ENCODE peak calls at places on chromosomes 7 and 10, in five cellular contexts. E is K562, X is fibroblast of lung, T is PC-9, C is GM12878. Q is an unnamed sample.

GRCh38 chr10:24722676-24723385 is 856 bp downstream of the ARHGAP21 start:
- DNase-seq in X (peak), T (no peak), E (peak), C (no peak), Q (peak)

GRCh38 chr7:158407581-158408331 is 179.9 kb downstream of the PTPRN2 start:
- DNase-seq in X (peak), C (no peak), E (peak), T (no peak), Q (peak)

GRCh38 chr10:125122566-125122965 is 37.8 kb downstream of the CTBP2 start:
- DNase-seq in X (no peak), T (no peak), C (no peak), E (no peak), Q (no peak)

GRCh38 chr7:37311282-37311868 is 137.3 kb downstream of the ELMO1 start:
- DNase-seq in C (no peak), E (no peak), T (no peak), X (peak), Q (no peak)

GRCh38 chr10:4370376-4370775 is 455.6 kb upstream of the AKR1E2 start:
- DNase-seq in E (no peak), X (peak), C (no peak), T (no peak), Q (no peak)

GRCh38 chr7:136874393-136875032 is 6.1 kb downstream of the CHRM2 start:
- DNase-seq in T (no peak), C (no peak), E (peak), X (peak), Q (peak)

GRCh38 chr10:86759073-86759672 is 2.8 kb downstream of the BMPR1A start:
- DNase-seq in X (no peak), T (no peak), E (no peak), C (no peak), Q (no peak)

GRCh38 chr10:99667108-99667751 is 7.9 kb downstream of the ENTPD7 start:
- DNase-seq in T (peak), X (peak), C (no peak), E (peak), Q (no peak)

DNA sequence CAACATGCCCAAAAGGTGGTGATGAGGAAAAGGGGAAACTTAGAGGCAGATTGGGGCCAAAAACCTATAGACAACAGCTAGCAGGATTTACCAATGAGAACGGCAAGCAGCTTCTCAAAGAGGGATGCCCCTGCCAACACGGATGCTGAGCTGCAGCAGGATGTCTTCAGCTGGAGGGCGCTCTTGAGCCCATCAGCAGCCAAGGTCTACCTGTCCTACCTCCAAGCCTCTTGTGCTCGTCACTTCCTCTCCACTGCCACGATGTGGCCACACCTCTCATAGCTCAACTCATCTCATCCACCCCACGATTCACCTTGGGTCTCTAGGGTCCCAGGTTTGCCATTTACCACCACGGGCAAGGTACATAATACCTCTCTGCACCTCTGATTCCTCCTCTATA is 36.5 kb downstream of the DLG5 start:
- DNase-seq in C (no peak), T (no peak), E (peak), X (no peak), Q (no peak)
- TF ChIP-seq CTCF in C (no peak), T (no peak), E (peak), X (no peak), Q (peak)

GRCh38 chr7:27158436-27159277 is 2.2 kb upstream of the HOXA7 start:
- DNase-seq in C (no peak), T (no peak), X (no peak), E (no peak), Q (no peak)

GRCh38 chr7:27160546-27161213 is 4.2 kb upstream of the HOXA7 start:
- DNase-seq in E (peak), T (peak), X (peak), C (peak), Q (peak)

GRCh38 chr7:27161214-27161720 is 4.1 kb downstream of the HOXA9 start:
- DNase-seq in E (peak), T (no peak), C (no peak), X (no peak), Q (no peak)

GRCh38 chr7:27159278-27160146 is 3.0 kb upstream of the HOXA7 start:
- DNase-seq in E (no peak), C (no peak), T (no peak), X (no peak), Q (no peak)

DNA sequence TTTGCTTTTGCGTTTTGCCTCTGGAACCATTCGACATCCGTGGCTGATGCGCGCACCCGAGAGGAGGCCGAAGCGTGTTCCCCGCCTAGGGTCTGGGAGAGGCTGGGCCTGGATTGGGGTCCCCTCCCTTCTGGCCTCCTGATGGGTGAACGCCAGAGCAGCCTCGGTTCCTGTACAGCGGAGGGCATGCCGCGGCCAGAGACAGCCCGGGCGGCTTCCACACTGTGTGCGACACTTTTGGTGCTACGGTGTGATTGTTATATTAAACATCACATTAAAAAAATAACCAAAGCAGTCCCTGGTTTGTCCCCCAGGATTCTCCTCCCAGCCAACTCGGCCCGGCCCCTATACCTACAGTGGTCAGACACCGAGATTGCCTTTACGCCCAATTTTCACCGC is 3.7 kb upstream of the HOXA7 start:
- DNase-seq in C (no peak), T (no peak), X (no peak), E (no peak), Q (no peak)
- TF ChIP-seq EZH2 in C (no peak), T (no peak), X (no peak), E (no peak), Q (no peak)

GRCh38 chr7:101352920-101353308 is 9.8 kb upstream of the COL26A1 start:
- DNase-seq in X (no peak), T (no peak), C (no peak), E (no peak), Q (no peak)
- TF ChIP-seq CTCF in X (no peak), T (no peak), C (no peak), E (no peak), Q (no peak)

GRCh38 chr10:103493911-103494877 is 689 bp downstream of the NEURL1 start:
- DNase-seq in X (no peak), T (no peak), C (no peak), E (no peak), Q (peak)
- TF ChIP-seq EZH2 in X (peak), T (no peak), C (no peak), E (no peak), Q (peak)

GRCh38 chr10:72320676-72321247 is 34.0 kb downstream of the DNAJB12 start:
- DNase-seq in T (peak), X (peak), C (peak), E (peak), Q (peak)

GRCh38 chr10:72318383-72319262 is 36.1 kb downstream of the DNAJB12 start:
- DNase-seq in C (no peak), E (no peak), X (no peak), T (peak), Q (no peak)

GRCh38 chr10:72322030-72322279 is 32.8 kb downstream of the DNAJB12 start:
- DNase-seq in C (no peak), E (no peak), X (no peak), T (no peak), Q (no peak)

GRCh38 chr10:72321248-72322029 is 33.3 kb downstream of the DNAJB12 start:
- DNase-seq in T (no peak), C (no peak), E (peak), X (no peak), Q (no peak)

GRCh38 chr10:72319416-72320254 is 35.1 kb downstream of the DNAJB12 start:
- DNase-seq in C (no peak), X (peak), E (peak), T (peak), Q (peak)
- TF ChIP-seq CTCF in C (no peak), X (no peak), E (no peak), T (no peak), Q (no peak)

GRCh38 chr7:953547-954327 is 743 bp downstream of the ADAP1 start:
- DNase-seq in X (peak), C (no peak), T (peak), E (no peak), Q (peak)
- TF ChIP-seq EZH2 in X (no peak), C (no peak), T (no peak), E (no peak), Q (peak)

GRCh38 chr10:89463846-89464537 is 49.6 kb downstream of the IFIT5 start:
- DNase-seq in E (no peak), C (no peak), T (no peak), X (no peak), Q (no peak)

GRCh38 chr10:89465196-89465595 is 50.8 kb downstream of the IFIT5 start:
- DNase-seq in C (no peak), X (no peak), E (no peak), T (no peak), Q (no peak)

GRCh38 chr10:89469517-89469916 is 55.1 kb downstream of the IFIT5 start:
- DNase-seq in E (no peak), X (no peak), T (no peak), C (no peak), Q (no peak)

GRCh38 chr10:89468625-89469024 is 54.3 kb downstream of the IFIT5 start:
- DNase-seq in X (no peak), C (no peak), T (no peak), E (no peak), Q (no peak)

GRCh38 chr10:89466599-89467035 is 52.2 kb downstream of the IFIT5 start:
- DNase-seq in X (peak), T (peak), C (no peak), E (no peak), Q (peak)
- TF ChIP-seq CTCF in X (peak), T (peak), C (peak), E (peak), Q (peak)

GRCh38 chr7:132110692-132111091 is 465.6 kb downstream of the PLXNA4 start:
- DNase-seq in T (no peak), E (no peak), X (no peak), C (no peak), Q (no peak)
- TF ChIP-seq EZH2 in T (no peak), E (no peak), X (no peak), C (no peak), Q (no peak)

GRCh38 chr10:54130394-54130793 is 670.6 kb downstream of the PCDH15 start:
- DNase-seq in X (no peak), C (no peak), E (no peak), T (no peak), Q (no peak)

GRCh38 chr10:54137396-54137795 is 663.6 kb downstream of the PCDH15 start:
- DNase-seq in T (no peak), X (no peak), C (no peak), E (no peak), Q (no peak)

GRCh38 chr10:54133201-54133600 is 667.8 kb downstream of the PCDH15 start:
- DNase-seq in T (no peak), C (no peak), E (no peak), X (no peak), Q (peak)

DNA sequence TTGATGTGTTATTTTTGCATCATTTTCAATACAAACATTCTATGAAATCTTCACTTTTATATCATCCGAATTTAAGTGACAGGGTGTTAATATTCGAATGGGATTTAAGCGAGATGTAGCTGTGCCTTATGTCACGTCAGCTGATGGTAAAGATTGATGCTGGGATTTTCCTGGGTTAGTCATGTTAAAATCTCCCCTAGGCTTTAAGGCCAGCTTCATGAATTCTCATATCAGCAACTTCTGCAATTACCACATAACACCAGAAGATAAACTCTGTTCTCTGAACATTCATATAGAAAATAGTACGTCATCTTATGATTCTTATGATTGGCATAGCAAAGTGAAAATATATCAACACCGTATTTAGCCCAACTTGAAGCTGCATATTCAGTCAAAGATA is 669.2 kb downstream of the PCDH15 start:
- DNase-seq in X (no peak), E (no peak), C (peak), T (no peak), Q (no peak)
- TF ChIP-seq CTCF in X (no peak), E (no peak), C (no peak), T (no peak), Q (no peak)